ENCODE peak calls at places on chromosomes 4 and X, in six cellular contexts. I is pancreas, Q is testis, C is kidney epithelial cell, X is HFF-Myc, R is A549. A is an unnamed sample.

GRCh38 chr4:84403656-84404055 is 95.4 kb downstream of the NKX6-1 start:
- DNase-seq in I (no peak), Q (no peak), C (no peak), X (no peak), R (no peak), A (no peak)

GRCh38 chr4:14375816-14376215 is 626.5 kb upstream of the CPEB2 start:
- DNase-seq in I (no peak), Q (no peak), C (no peak), X (no peak), R (no peak), A (no peak)

GRCh38 chr4:81165853-81166430 is 49.1 kb downstream of the PRKG2 start:
- DNase-seq in I (no peak), Q (no peak), C (no peak), X (no peak), R (no peak), A (no peak)

GRCh38 chr4:23728393-23728792 is 161.5 kb downstream of the PPARGC1A start:
- DNase-seq in I (no peak), Q (no peak), C (peak; percentile 98), X (peak; percentile 26), R (no peak), A (peak; percentile 96)

GRCh38 chrX:20265726-20266681 is 705 bp downstream of the RPS6KA3 start:
- DNase-seq in I (peak; percentile 21), Q (peak; percentile 19), C (no peak), X (no peak), R (peak; percentile 24), A (no peak)

GRCh38 chrX:45849261-45849660 is 648.6 kb upstream of the DIPK2B start:
- DNase-seq in I (no peak), Q (no peak), C (peak; percentile 67), X (peak; percentile 50), R (peak; percentile 76), A (peak; percentile 75)

GRCh38 chr4:139085141-139085540 is 69.6 kb downstream of the NOCT start:
- DNase-seq in I (no peak), Q (no peak), C (no peak), X (no peak), R (peak; percentile 13), A (no peak)

GRCh38 chrX:103063191-103063845 is 653 bp downstream of the BEX1 start:
- DNase-seq in I (peak; percentile 53), Q (peak; percentile 58), C (no peak), X (peak; percentile 11), R (no peak), A (peak; percentile 14)

DNA sequence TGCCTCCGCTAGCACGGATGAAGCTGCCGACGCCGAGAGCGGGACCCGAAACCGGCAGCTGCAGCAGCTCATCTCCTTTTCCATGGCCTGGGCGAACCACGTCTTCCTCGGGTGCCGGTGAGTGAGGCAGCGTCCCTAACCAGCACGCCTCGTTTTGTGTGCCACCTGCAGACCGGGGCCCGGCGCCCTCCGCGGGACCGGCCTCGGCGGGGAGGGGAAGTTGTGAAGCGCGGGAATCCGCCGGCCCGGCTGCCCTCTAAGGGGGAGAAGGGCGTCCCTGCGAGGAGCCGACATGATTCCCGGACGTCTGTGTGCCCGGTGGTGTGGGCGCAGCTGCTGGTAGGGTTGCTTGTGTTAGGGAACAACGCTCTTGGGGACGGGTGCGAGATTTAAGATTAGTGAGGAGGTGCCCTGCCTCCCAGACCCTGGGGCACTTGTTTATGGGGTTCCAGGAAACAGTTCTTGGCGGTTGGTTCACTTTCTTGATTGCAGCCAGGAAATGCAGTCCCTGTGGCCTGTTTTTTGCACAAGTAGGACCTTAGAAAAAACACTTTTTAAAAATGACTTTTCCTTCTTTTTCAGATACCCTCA is 612 bp downstream of the CDKN2AIP start:
- DNase-seq in I (peak; percentile 36), Q (peak; percentile 42), C (no peak), X (no peak), R (no peak), A (no peak)
- TF ChIP-seq CTCF in I (no peak), Q (no peak), C (no peak), X (no peak), R (no peak), A (no peak)

GRCh38 chr4:118850813-118851173 is 14.9 kb upstream of the SEC24D start:
- DNase-seq in I (no peak), Q (no peak), C (no peak), X (no peak), R (no peak), A (no peak)
- H3K4me3 ChIP-seq in I (peak overlapping the region; percentile 34), Q (no peak overlapping the region), C (peak overlapping the region; percentile 46), X (peak overlapping the region; percentile 11), R (no peak overlapping the region), A (no peak overlapping the region)

GRCh38 chr4:48074657-48075056 is 58.1 kb downstream of the NIPAL1 start:
- DNase-seq in I (no peak), Q (no peak), C (no peak), X (no peak), R (no peak), A (no peak)

GRCh38 chr4:48069026-48069425 is 52.5 kb downstream of the NIPAL1 start:
- DNase-seq in I (no peak), Q (no peak), C (no peak), X (no peak), R (no peak), A (no peak)

GRCh38 chr4:48073567-48074103 is 57.1 kb downstream of the NIPAL1 start:
- DNase-seq in I (no peak), Q (no peak), C (no peak), X (no peak), R (no peak), A (no peak)

GRCh38 chr4:48068182-48068581 is 51.6 kb downstream of the NIPAL1 start:
- DNase-seq in I (no peak), Q (no peak), C (no peak), X (no peak), R (no peak), A (no peak)

GRCh38 chr4:48071171-48071570 is 54.6 kb downstream of the NIPAL1 start:
- DNase-seq in I (no peak), Q (no peak), C (peak; percentile 61), X (no peak), R (no peak), A (no peak)
- TF ChIP-seq CTCF in I (no peak), Q (no peak), C (no peak), X (no peak), R (no peak), A (peak; percentile 23)

GRCh38 chr4:112153222-112153791 is 8.1 kb downstream of the FAM241A start:
- DNase-seq in I (no peak), Q (no peak), C (no peak), X (no peak), R (no peak), A (no peak)
- H3K4me3 ChIP-seq in I (no peak overlapping the region), Q (no peak overlapping the region), C (no peak overlapping the region), X (no peak overlapping the region), R (no peak overlapping the region), A (no peak overlapping the region)